ENCODE peak calls at places on chromosomes 16 and 17, in seven cellular contexts. E is esophagus squamous epithelium; Y is CD4-positive, CD25-positive, alpha-beta regulatory T cell; D is OCI-LY7; K is gastrocnemius medialis; Z is A549; F is SK-N-SH. U is an unnamed sample. For H3K9me3, the result is how much of the 10 kb centered on the place peaks cover.

GRCh38 chr17:72890711-72891110 is 201.8 kb downstream of the SLC39A11 start:
- DNase-seq in E (no peak), Y (no peak), D (no peak), K (no peak), Z (peak), F (no peak), U (no peak)

GRCh38 chr17:1047886-1048470 is 51.0 kb downstream of the TIMM22 start:
- DNase-seq in E (no peak), Y (no peak), D (no peak), K (no peak), Z (no peak), F (no peak), U (no peak)

GRCh38 chr17:13957636-13958035 is 111.7 kb upstream of the COX10 start:
- DNase-seq in E (no peak), Y (no peak), D (no peak), K (no peak), Z (no peak), F (no peak), U (no peak)

GRCh38 chr17:63622571-63623390 is 564 bp downstream of the MAP3K3 start:
- DNase-seq in E (peak), Y (peak), D (peak), K (peak), Z (peak), F (peak), U (peak)

GRCh38 chr17:75855310-75856061 is at the start of gene WBP2:
- DNase-seq in E (peak), Y (peak), D (peak), K (peak), Z (peak), F (peak), U (peak)

GRCh38 chr16:23014592-23014991 is 134.7 kb downstream of the USP31 start:
- DNase-seq in E (no peak), Y (no peak), D (no peak), K (no peak), Z (no peak), F (no peak), U (no peak)

GRCh38 chr17:65584604-65585521 is 23.4 kb upstream of the AXIN2 start:
- DNase-seq in E (no peak), Y (peak), D (no peak), K (no peak), Z (no peak), F (no peak), U (no peak)

GRCh38 chr16:75256871-75257343 is 5.5 kb upstream of the BCAR1 start:
- DNase-seq in E (no peak), Y (no peak), D (no peak), K (no peak), Z (no peak), F (peak), U (peak)

GRCh38 chr16:15897386-15897785 is 9.0 kb upstream of the CEP20 start:
- DNase-seq in E (no peak), Y (no peak), D (no peak), K (no peak), Z (no peak), F (no peak), U (no peak)

GRCh38 chr16:27690604-27691003 is 140.7 kb downstream of the KATNIP start:
- DNase-seq in E (no peak), Y (peak), D (peak), K (no peak), Z (no peak), F (no peak), U (no peak)

GRCh38 chr17:49201481-49201927 is 8.9 kb downstream of the GNGT2 start:
- DNase-seq in E (no peak), Y (no peak), D (no peak), K (no peak), Z (no peak), F (no peak), U (no peak)

GRCh38 chr17:9132291-9132690 is 111.0 kb downstream of the NTN1 start:
- DNase-seq in E (no peak), Y (no peak), D (no peak), K (no peak), Z (no peak), F (no peak), U (no peak)

GRCh38 chr17:58970966-58971575 is 135.6 kb downstream of the TRIM37 start:
- DNase-seq in E (no peak), Y (no peak), D (no peak), K (no peak), Z (no peak), F (no peak), U (no peak)

GRCh38 chr16:5206331-5206990 is 108.9 kb upstream of the EEF2KMT start:
- DNase-seq in E (no peak), Y (no peak), D (no peak), K (no peak), Z (no peak), F (no peak), U (no peak)

GRCh38 chr16:50251375-50252081 is 14.8 kb upstream of the ADCY7 start:
- DNase-seq in E (no peak), Y (no peak), D (no peak), K (no peak), Z (no peak), F (no peak), U (no peak)

GRCh38 chr17:18225562-18226283 is at the start of gene LLGL1:
- DNase-seq in E (no peak), Y (peak), D (no peak), K (no peak), Z (no peak), F (peak), U (no peak)

GRCh38 chr17:9258115-9259020 is 237.1 kb downstream of the NTN1 start:
- DNase-seq in E (no peak), Y (no peak), D (no peak), K (no peak), Z (no peak), F (no peak), U (no peak)

GRCh38 chr17:78705071-78705470 is 77.0 kb downstream of the CYTH1 start:
- DNase-seq in E (no peak), Y (no peak), D (no peak), K (no peak), Z (no peak), F (peak), U (no peak)

GRCh38 chr16:11060364-11060763 is 116.0 kb downstream of the CLEC16A start:
- DNase-seq in E (no peak), Y (no peak), D (no peak), K (no peak), Z (no peak), F (no peak), U (no peak)

GRCh38 chr16:9151597-9151996 is 60.2 kb downstream of the HAPSTR1 start:
- DNase-seq in E (no peak), Y (no peak), D (peak), K (no peak), Z (peak), F (no peak), U (no peak)

GRCh38 chr16:56931253-56931768 is 631 bp upstream of the HERPUD1 start:
- DNase-seq in E (peak), Y (no peak), D (peak), K (no peak), Z (no peak), F (no peak), U (no peak)

GRCh38 chr17:4229627-4230026 is 34.2 kb downstream of the ANKFY1 start:
- DNase-seq in E (no peak), Y (no peak), D (no peak), K (peak), Z (no peak), F (no peak), U (peak)

GRCh38 chr17:75388476-75389030 is 16.9 kb downstream of the GRB2 start:
- DNase-seq in E (no peak), Y (no peak), D (no peak), K (no peak), Z (no peak), F (no peak), U (no peak)

GRCh38 chr16:20084624-20085226 is 11.0 kb upstream of the GPR139 start:
- DNase-seq in E (no peak), Y (no peak), D (no peak), K (no peak), Z (no peak), F (no peak), U (no peak)

GRCh38 chr17:45702666-45703266 is 81.4 kb upstream of the CRHR1 start:
- DNase-seq in E (no peak), Y (no peak), D (no peak), K (no peak), Z (no peak), F (no peak), U (no peak)

GRCh38 chr16:13521356-13521755 is 398.6 kb upstream of the ERCC4 start:
- DNase-seq in E (no peak), Y (no peak), D (no peak), K (no peak), Z (no peak), F (no peak), U (no peak)

GRCh38 chr17:13544292-13544691 is 57.4 kb downstream of the HS3ST3A1 start:
- DNase-seq in E (no peak), Y (no peak), D (no peak), K (no peak), Z (no peak), F (no peak), U (no peak)

GRCh38 chr17:38893612-38894011 is 23.8 kb downstream of the LASP1 start:
- DNase-seq in E (no peak), Y (no peak), D (no peak), K (no peak), Z (no peak), F (no peak), U (no peak)

GRCh38 chr17:63641678-63642077 is 19.5 kb downstream of the MAP3K3 start:
- DNase-seq in E (no peak), Y (no peak), D (no peak), K (peak), Z (no peak), F (no peak), U (no peak)

GRCh38 chr17:80312621-80313135 is 52.0 kb downstream of the RNF213 start:
- DNase-seq in E (no peak), Y (no peak), D (no peak), K (no peak), Z (no peak), F (no peak), U (no peak)

GRCh38 chr16:85829266-85829665 is 29.8 kb downstream of the COX4I1 start:
- DNase-seq in E (no peak), Y (no peak), D (no peak), K (no peak), Z (no peak), F (no peak), U (no peak)

GRCh38 chr17:65198653-65199382 is 61.6 kb downstream of the RGS9 start:
- DNase-seq in E (no peak), Y (peak), D (peak), K (no peak), Z (peak), F (peak), U (no peak)

GRCh38 chr17:64147110-64148016 is 17.4 kb upstream of the ERN1 start:
- DNase-seq in E (no peak), Y (peak), D (peak), K (no peak), Z (peak), F (peak), U (no peak)

GRCh38 chr16:4733747-4734062 is 366 bp downstream of the ANKS3 start:
- DNase-seq in E (no peak), Y (peak), D (no peak), K (no peak), Z (peak), F (peak), U (no peak)

GRCh38 chr17:6623941-6624340 is 16.6 kb downstream of the KIAA0753 start:
- DNase-seq in E (no peak), Y (no peak), D (no peak), K (no peak), Z (no peak), F (no peak), U (no peak)

GRCh38 chr17:33750943-33751701 is 458.0 kb upstream of the ASIC2 start:
- DNase-seq in E (no peak), Y (peak), D (peak), K (peak), Z (peak), F (peak), U (peak)

DNA sequence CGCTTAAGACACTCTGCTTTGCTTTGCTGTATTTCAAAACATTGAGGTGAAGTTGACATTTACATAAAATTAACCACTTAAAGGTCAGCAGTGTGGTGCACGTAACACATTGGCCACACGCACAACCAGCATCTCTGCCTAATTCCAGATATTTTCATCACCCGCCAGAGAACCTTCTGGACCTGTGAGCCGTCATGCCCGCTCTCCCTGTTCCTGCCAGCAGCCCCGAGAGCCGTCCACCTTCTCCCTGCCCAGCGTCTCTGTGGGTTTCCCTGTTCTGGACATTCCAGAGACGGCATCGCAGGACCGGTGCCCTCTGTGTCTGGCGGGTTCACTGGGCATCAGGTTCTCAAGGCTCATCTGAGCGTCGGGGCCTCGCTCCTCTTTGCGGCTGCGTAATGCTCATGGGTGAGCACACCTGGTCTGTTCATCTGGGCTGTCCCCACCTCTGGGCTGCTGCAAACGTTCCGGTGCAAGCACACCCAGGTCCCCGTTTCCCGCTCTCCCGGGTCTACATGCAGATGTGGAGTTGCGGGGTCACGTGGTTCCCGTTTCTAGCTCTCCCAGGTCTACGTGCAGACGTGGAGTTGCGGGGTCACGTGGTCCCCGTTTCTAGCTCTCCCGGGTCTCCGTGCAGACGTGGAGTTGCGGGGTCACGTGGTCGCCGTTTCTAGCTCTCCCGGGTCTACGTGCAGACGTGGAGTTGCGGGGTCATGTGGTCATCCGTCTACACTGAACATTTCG is 48.1 kb upstream of the GNG13 start:
- DNase-seq in E (no peak), Y (no peak), D (no peak), K (no peak), Z (no peak), F (no peak), U (no peak)
- H3K9me3 ChIP-seq in E (under half), Y (under half), D (under half), K (under half), Z (under half), F (under half), U (under half)

GRCh38 chr17:82200135-82200534 is 12.5 kb downstream of the CCDC57 start:
- DNase-seq in E (no peak), Y (no peak), D (no peak), K (no peak), Z (no peak), F (no peak), U (no peak)
- H3K27ac ChIP-seq in E (no peak), Y (peak), D (no peak), K (no peak), Z (no peak), F (no peak), U (no peak)

GRCh38 chr16:35414139-35414538 is 1954.7 kb downstream of the TP53TG3F start:
- DNase-seq in E (no peak), Y (no peak), D (no peak), K (no peak), Z (no peak), F (no peak), U (no peak)

GRCh38 chr16:35410438-35410837 is 1951.0 kb downstream of the TP53TG3F start:
- DNase-seq in E (no peak), Y (no peak), D (no peak), K (no peak), Z (no peak), F (no peak), U (no peak)

GRCh38 chr16:35405547-35405946 is 1946.1 kb downstream of the TP53TG3F start:
- DNase-seq in E (no peak), Y (no peak), D (no peak), K (peak), Z (no peak), F (no peak), U (no peak)

GRCh38 chr16:35411156-35411555 is 1951.7 kb downstream of the TP53TG3F start:
- DNase-seq in E (no peak), Y (no peak), D (no peak), K (no peak), Z (no peak), F (no peak), U (no peak)

DNA sequence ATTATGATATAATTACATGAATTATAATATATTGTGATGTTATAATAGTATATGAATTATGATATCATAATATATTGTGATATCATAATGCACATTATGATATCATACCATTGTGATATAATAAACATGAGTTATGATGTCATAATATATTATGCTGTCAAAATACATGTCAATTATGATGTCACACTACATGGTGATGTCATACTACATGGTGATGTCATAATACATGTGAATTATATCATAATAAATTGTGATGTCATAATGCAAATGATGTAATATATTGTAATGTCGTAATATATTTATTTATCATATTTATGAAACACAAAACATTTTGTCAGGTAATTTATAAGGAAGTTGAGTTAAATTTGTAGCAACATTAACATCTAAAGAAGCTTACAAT is 1950.1 kb downstream of the TP53TG3F start:
- DNase-seq in E (no peak), Y (no peak), D (peak), K (no peak), Z (no peak), F (no peak), U (no peak)
- H3K9me3 ChIP-seq in E (under half), Y (under half), D (under half), K (under half), Z (under half), F (under half), U (under half)

DNA sequence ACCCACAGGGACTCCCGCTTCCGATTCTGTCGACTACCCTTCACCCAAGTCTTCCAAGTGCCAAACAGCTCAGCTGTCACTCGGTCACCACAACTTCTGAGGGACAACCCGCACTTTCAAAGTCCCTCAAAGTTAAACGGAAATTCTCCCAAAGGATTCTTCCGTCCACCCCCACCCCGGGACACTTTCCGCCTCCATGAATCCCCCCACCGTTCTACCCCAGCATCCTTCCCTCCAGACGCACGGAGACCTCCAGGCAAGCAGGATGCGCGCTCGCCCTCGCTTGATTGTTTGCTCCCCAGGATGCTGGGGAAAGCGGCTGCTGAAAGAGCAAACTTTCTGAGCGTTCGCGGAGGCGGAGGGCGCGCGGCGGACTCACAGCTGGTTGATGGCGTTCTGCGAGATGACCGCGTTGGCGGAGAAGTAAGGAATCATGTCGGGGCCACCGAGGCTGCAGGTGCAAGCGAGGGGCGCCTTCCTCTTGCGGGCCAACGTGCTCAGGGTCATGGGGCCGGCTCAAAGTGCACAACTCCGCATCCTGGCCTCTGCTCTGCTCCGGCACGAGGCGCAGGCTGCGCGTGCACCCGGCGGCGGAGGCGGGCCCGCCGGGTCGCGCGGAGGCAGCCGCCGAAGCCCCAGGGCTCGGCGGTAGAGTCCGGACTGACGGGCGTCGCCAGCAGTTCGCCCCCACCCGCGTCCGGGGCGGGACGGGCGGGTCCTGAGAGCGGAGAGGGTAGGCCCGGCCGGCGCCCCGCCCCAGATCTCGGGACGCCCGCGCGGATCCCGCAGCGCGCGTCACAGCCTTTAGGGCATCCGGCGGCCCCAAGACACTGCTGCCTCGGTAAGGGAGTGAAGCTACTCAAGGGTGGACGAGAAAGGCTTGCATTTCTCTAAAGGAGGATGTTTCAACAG is 138.3 kb upstream of the CORO6 start:
- DNase-seq in E (peak), Y (peak), D (peak), K (peak), Z (peak), F (peak), U (peak)
- H3K27ac ChIP-seq in E (peak), Y (peak), D (peak), K (peak), Z (peak), F (peak), U (peak)

GRCh38 chr17:22461460-22462145 is 769.3 kb downstream of the KCNJ18 start:
- DNase-seq in E (no peak), Y (no peak), D (no peak), K (no peak), Z (no peak), F (no peak), U (no peak)
- H3K9me3 ChIP-seq in E (under half), Y (under half), D (under half), K (under half), Z (under half), F (under half), U (under half)

GRCh38 chr17:2198917-2199316 is 104.7 kb downstream of the SMG6 start:
- DNase-seq in E (no peak), Y (no peak), D (no peak), K (no peak), Z (no peak), F (no peak), U (no peak)

GRCh38 chr17:2194778-2195417 is 108.7 kb downstream of the SMG6 start:
- DNase-seq in E (no peak), Y (no peak), D (no peak), K (no peak), Z (no peak), F (no peak), U (no peak)

GRCh38 chr17:2197271-2197670 is 106.3 kb downstream of the SMG6 start:
- DNase-seq in E (no peak), Y (no peak), D (no peak), K (no peak), Z (no peak), F (no peak), U (no peak)

GRCh38 chr17:2192367-2193028 is 111.1 kb downstream of the SMG6 start:
- DNase-seq in E (no peak), Y (peak), D (peak), K (no peak), Z (peak), F (peak), U (no peak)

DNA sequence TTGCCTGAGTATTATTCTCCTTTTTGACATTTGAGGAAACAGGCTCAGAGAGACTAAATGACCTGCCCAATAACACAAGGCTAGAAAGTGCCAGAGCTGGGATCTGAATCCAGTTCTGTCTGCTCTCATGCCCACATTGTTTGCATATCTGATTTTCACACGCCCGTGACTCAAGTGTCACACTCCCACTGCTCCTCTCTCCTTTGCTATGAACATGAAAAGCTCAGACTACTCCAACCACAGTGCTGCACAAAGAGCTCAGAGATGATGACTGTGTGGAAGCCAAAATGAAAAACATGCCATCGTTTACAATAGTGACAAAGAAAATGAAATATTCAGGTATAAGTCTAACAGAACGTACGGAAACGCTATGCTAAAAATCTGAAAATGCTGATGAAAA is 107.9 kb downstream of the SMG6 start:
- DNase-seq in E (no peak), Y (peak), D (no peak), K (no peak), Z (no peak), F (no peak), U (no peak)
- H3K27ac ChIP-seq in E (no peak), Y (no peak), D (no peak), K (no peak), Z (no peak), F (no peak), U (no peak)

U was measured in thoracic aorta.